ENCODE peak calls at places on chromosomes 11 and 22, in eight cellular contexts. D is pancreas; P is gastrocnemius medialis; L is CD8-positive, alpha-beta T cell; G is tibial nerve; C is endothelial cell; M is A549; E is AG04449. A is an unnamed sample.

GRCh38 chr22:17444204-17444504 is 74.9 kb downstream of the CECR2 start:
- DNase-seq in M (no peak), P (peak; percentile 75), C (no peak), L (no peak), E (no peak), G (no peak), D (no peak), A (no peak)

GRCh38 chr22:50422046-50422445 is 52.8 kb downstream of the SBF1 start:
- DNase-seq in E (no peak), G (no peak), L (no peak), M (no peak), D (no peak), C (no peak), P (no peak), A (no peak)

GRCh38 chr11:1639102-1639620 is 9.6 kb downstream of the KRTAP5-5 start:
- DNase-seq in M (no peak), G (no peak), D (no peak), C (no peak), E (no peak), P (no peak), L (no peak), A (no peak)

GRCh38 chr11:66956689-66957290 is 1.4 kb downstream of the PC start:
- DNase-seq in C (no peak), P (no peak), M (peak; percentile 71), D (no peak), L (no peak), E (no peak), G (peak; percentile 44), A (peak; percentile 43)

GRCh38 chr22:23874871-23875270 is 17.2 kb downstream of the SLC2A11 start:
- DNase-seq in G (no peak), P (no peak), D (no peak), C (no peak), L (no peak), M (no peak), E (no peak), A (no peak)

GRCh38 chr11:32466279-32466915 is 31.1 kb upstream of the WT1 start:
- DNase-seq in C (no peak), P (no peak), L (no peak), E (no peak), D (no peak), G (no peak), M (no peak), A (no peak)

GRCh38 chr11:102144357-102145342 is 34.4 kb downstream of the YAP1 start:
- DNase-seq in E (no peak), D (no peak), G (peak; percentile 63), C (no peak), L (no peak), M (no peak), P (peak; percentile 55), A (no peak)

GRCh38 chr11:296976-297665 is 2.2 kb downstream of the IFITM5 start:
- DNase-seq in P (no peak), G (no peak), L (no peak), D (peak; percentile 49), E (no peak), C (no peak), M (no peak), A (no peak)

GRCh38 chr11:114977596-114977995 is 299.3 kb downstream of the NXPE2 start:
- DNase-seq in M (no peak), P (no peak), C (no peak), D (no peak), L (no peak), E (no peak), G (no peak), A (no peak)

GRCh38 chr22:27311666-27312566 is 489.6 kb downstream of the MN1 start:
- DNase-seq in P (no peak), C (no peak), G (no peak), E (no peak), M (no peak), D (no peak), L (no peak), A (no peak)

GRCh38 chr11:68660066-68660810 is 24.1 kb upstream of the GAL start:
- DNase-seq in L (no peak), D (no peak), P (no peak), C (no peak), G (no peak), E (no peak), M (no peak), A (no peak)

GRCh38 chr22:27980424-27981148 is 61.5 kb upstream of the PITPNB start:
- DNase-seq in L (no peak), M (no peak), G (no peak), E (no peak), P (no peak), D (no peak), C (no peak), A (no peak)

GRCh38 chr11:68329496-68329895 is 17.1 kb downstream of the LRP5 start:
- DNase-seq in E (no peak), M (no peak), C (no peak), D (no peak), L (no peak), G (no peak), P (no peak), A (no peak)

GRCh38 chr11:11171854-11172253 is 181.2 kb downstream of the CSNK2A3 start:
- DNase-seq in L (peak; percentile 17), D (no peak), E (no peak), P (no peak), M (no peak), C (no peak), G (no peak), A (no peak)

GRCh38 chr11:19811391-19811790 is 98.8 kb downstream of the NAV2 start:
- DNase-seq in L (no peak), P (no peak), C (no peak), M (no peak), D (no peak), G (no peak), E (no peak), A (no peak)

GRCh38 chr11:1486054-1486825 is at the start of gene MOB2:
- DNase-seq in M (no peak), E (no peak), G (no peak), P (no peak), L (no peak), C (no peak), D (peak; percentile 43), A (peak; percentile 83)

DNA sequence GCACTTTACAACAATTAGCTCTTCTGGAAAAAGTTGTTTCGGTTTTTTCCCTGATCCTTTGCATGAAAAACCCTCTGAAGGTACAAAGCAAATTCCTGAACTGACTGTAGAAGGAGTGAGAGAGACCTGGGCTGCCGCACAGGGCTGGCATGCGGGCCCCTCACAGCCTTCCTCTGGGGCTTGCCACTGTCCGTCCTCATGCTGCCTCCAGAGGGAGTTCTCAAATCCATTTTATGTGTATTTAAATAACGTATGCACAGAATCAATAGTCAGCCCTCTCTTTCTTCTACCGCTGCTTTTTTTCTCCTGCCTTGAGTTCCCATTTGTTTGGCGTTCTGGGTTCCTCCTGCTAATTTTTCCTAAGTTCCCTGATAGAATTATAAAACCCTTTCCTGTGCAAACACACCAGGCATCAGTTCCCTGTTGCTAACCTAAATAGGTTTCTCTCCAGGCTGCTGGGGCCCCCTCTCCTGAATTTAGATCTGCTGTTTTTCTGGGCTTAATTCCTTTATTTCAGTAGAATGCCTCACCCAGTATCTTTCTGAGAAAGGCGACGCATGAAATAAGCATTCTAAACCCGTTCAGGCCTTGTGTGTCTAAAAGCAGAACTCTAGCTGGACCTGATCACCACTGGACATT is 52.4 kb downstream of the PHF21B start:
- DNase-seq in M (no peak), C (no peak), L (no peak), E (no peak), G (no peak), P (no peak), D (no peak), A (no peak)
- TF ChIP-seq CTCF in M (no peak), C (peak; percentile 16), L (no peak), E (peak; percentile 20), G (no peak), P (no peak), D (no peak), A (no peak)

DNA sequence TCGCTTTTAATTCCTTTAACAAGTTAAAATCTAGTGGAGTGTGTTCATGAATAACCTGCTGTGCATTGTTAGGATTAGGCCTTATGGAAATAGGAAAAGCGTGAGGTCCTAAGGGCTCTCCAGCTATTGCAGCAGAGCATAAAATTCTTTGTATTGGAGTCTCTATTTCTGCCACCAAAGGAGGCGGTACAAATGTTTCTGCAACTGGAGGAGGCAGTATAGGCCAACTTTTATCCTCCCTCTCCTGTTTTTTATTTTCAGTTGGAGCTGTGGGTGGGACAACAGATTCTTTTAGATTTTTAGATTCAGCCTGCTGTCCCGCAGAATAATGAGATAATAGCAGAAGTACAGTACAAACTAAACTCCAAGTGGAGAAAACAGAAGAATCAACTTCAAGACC is 26.2 kb downstream of the OR10A6 start:
- DNase-seq in D (no peak), C (no peak), L (no peak), G (no peak), E (no peak), M (no peak), P (no peak), A (no peak)
- TF ChIP-seq CTCF in D (no peak), C (no peak), L (no peak), G (peak; percentile 28), E (peak; percentile 28), M (no peak), P (no peak), A (no peak)

GRCh38 chr22:20890975-20891374 is 26.2 kb upstream of the CRKL start:
- DNase-seq in D (no peak), C (no peak), P (no peak), G (no peak), E (no peak), M (no peak), L (no peak), A (no peak)
- TF ChIP-seq CTCF in D (no peak), C (no peak), P (no peak), G (no peak), E (no peak), M (no peak), L (no peak), A (no peak)

GRCh38 chr11:27718346-27718852 is 18.1 kb upstream of the BDNF start:
- DNase-seq in G (no peak), D (no peak), M (peak; percentile 93), L (no peak), E (peak; percentile 86), P (no peak), C (peak; percentile 24), A (peak; percentile 48)

GRCh38 chr11:27716850-27717249 is 16.6 kb upstream of the BDNF start:
- DNase-seq in G (no peak), M (no peak), E (peak; percentile 55), L (no peak), D (no peak), P (no peak), C (no peak), A (no peak)

GRCh38 chr11:27717801-27718229 is 17.6 kb upstream of the BDNF start:
- DNase-seq in G (no peak), D (no peak), M (peak; percentile 39), C (no peak), E (no peak), P (no peak), L (no peak), A (no peak)

GRCh38 chr11:27716216-27716615 is 16.0 kb upstream of the BDNF start:
- DNase-seq in C (no peak), M (no peak), E (no peak), G (no peak), L (no peak), P (no peak), D (no peak), A (no peak)

DNA sequence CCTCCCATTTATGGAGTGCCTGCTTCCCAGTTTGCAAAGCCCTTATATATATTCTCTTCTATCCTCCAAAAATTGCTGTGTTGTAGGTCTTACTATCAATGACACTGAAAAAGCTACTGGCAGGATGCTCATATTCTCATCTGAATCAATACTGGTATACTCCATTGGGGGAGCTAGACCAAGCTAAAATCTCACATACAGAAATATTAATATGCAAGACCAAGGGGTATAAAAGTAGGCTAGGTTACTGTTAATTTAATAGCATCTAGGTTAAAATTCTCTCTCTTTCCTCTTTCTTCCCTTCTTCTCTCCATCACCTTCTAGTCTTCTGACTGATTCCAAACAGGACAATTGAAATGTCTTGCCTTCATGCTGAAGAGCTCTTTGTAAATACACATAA is 17.1 kb upstream of the BDNF start:
- DNase-seq in C (no peak), P (no peak), L (no peak), M (peak; percentile 56), E (no peak), G (no peak), D (no peak), A (no peak)
- TF ChIP-seq CTCF in C (peak; percentile 20), P (no peak), L (no peak), M (peak; percentile 51), E (peak; percentile 5), G (no peak), D (no peak), A (peak; percentile 31)

A was measured in Calu3.